ENCODE peak calls at places on chromosomes 1 and 21, in ten cellular contexts. E is foreskin fibroblast, A is thoracic aorta, L is mucosa of descending colon, Y is H1, W is osteoblast, S is spleen, X is dorsolateral prefrontal cortex, M is BJ, U is mesenchymal stem cell. F is an unnamed sample.

GRCh38 chr1:228089520-228090380 is 7.2 kb downstream of the ARF1 start:
- DNase-seq in E (no peak), A (no peak), L (no peak), Y (no peak), W (no peak), S (peak), X (no peak), M (no peak), U (no peak), F (no peak)

GRCh38 chr1:233081686-233082085 is 131.3 kb downstream of the NTPCR start:
- DNase-seq in E (peak), A (no peak), L (no peak), Y (no peak), W (no peak), S (no peak), X (no peak), M (no peak), U (peak), F (peak)

GRCh38 chr1:66981679-66982078 is 56.9 kb downstream of the MIER1 start:
- DNase-seq in E (no peak), A (no peak), L (no peak), Y (no peak), W (no peak), S (no peak), X (peak), M (no peak), U (peak), F (peak)

GRCh38 chr1:8343464-8344001 is 25.6 kb downstream of the SLC45A1 start:
- DNase-seq in E (peak), A (peak), L (no peak), Y (no peak), W (peak), S (peak), X (no peak), M (peak), U (peak), F (peak)

GRCh38 chr1:70385477-70385876 is 25.6 kb upstream of the CTH start:
- DNase-seq in E (no peak), A (no peak), L (no peak), Y (no peak), W (no peak), S (no peak), X (no peak), M (no peak), U (no peak), F (no peak)

GRCh38 chr1:248837045-248837793 is 805 bp upstream of the ZNF672 start:
- DNase-seq in E (no peak), A (no peak), L (no peak), Y (no peak), W (peak), S (no peak), X (no peak), M (no peak), U (no peak), F (no peak)

GRCh38 chr1:65069186-65069585 is 78.8 kb upstream of the AK4 start:
- DNase-seq in E (no peak), A (no peak), L (peak), Y (no peak), W (no peak), S (peak), X (no peak), M (no peak), U (no peak), F (no peak)

GRCh38 chr1:75797606-75798216 is 1.0 kb downstream of the MSH4 start:
- DNase-seq in E (no peak), A (no peak), L (no peak), Y (no peak), W (peak), S (no peak), X (no peak), M (no peak), U (no peak), F (no peak)

GRCh38 chr1:61184035-61184713 is 101.8 kb downstream of the NFIA start:
- DNase-seq in E (peak), A (peak), L (peak), Y (no peak), W (peak), S (peak), X (peak), M (no peak), U (no peak), F (peak)

GRCh38 chr1:147129116-147129873 is 43.0 kb downstream of the PRKAB2 start:
- DNase-seq in E (no peak), A (no peak), L (no peak), Y (no peak), W (peak), S (no peak), X (no peak), M (no peak), U (no peak), F (no peak)

GRCh38 chr1:62725255-62725654 is 37.1 kb upstream of the DOCK7 start:
- DNase-seq in E (peak), A (no peak), L (no peak), Y (no peak), W (peak), S (no peak), X (peak), M (peak), U (no peak), F (peak)

GRCh38 chr1:61253059-61253735 is 170.8 kb downstream of the NFIA start:
- DNase-seq in E (peak), A (no peak), L (no peak), Y (no peak), W (no peak), S (no peak), X (peak), M (no peak), U (peak), F (peak)

GRCh38 chr1:234315091-234315541 is 58.1 kb upstream of the COA6 start:
- DNase-seq in E (peak), A (no peak), L (no peak), Y (no peak), W (peak), S (no peak), X (no peak), M (no peak), U (peak), F (peak)

GRCh38 chr1:55375617-55376258 is 160.6 kb upstream of the USP24 start:
- DNase-seq in E (peak), A (no peak), L (no peak), Y (no peak), W (no peak), S (no peak), X (peak), M (no peak), U (peak), F (peak)

GRCh38 chr1:15802234-15802965 is 5.0 kb downstream of the UQCRHL start:
- DNase-seq in E (no peak), A (no peak), L (no peak), Y (no peak), W (peak), S (no peak), X (no peak), M (no peak), U (no peak), F (peak)

GRCh38 chr21:37380349-37381323 is 14.1 kb downstream of the DYRK1A start:
- DNase-seq in E (no peak), A (no peak), L (no peak), Y (no peak), W (no peak), S (no peak), X (no peak), M (no peak), U (no peak), F (no peak)

GRCh38 chr1:151720974-151721787 is at the start of gene RIIAD1:
- DNase-seq in E (no peak), A (no peak), L (peak), Y (no peak), W (peak), S (peak), X (no peak), M (no peak), U (peak), F (peak)

GRCh38 chr1:53572061-53572801 is 113.0 kb downstream of the DMRTB1 start:
- DNase-seq in E (peak), A (no peak), L (no peak), Y (no peak), W (peak), S (peak), X (peak), M (no peak), U (peak), F (peak)

GRCh38 chr21:34544032-34544496 is 32.1 kb upstream of the KCNE1 start:
- DNase-seq in E (peak), A (no peak), L (no peak), Y (peak), W (peak), S (no peak), X (peak), M (no peak), U (peak), F (peak)

GRCh38 chr1:64392109-64392508 is 77.8 kb upstream of the CACHD1 start:
- DNase-seq in E (no peak), A (no peak), L (no peak), Y (no peak), W (no peak), S (no peak), X (no peak), M (no peak), U (no peak), F (no peak)

GRCh38 chr1:52203935-52204625 is 62.2 kb downstream of the ZFYVE9 start:
- DNase-seq in E (no peak), A (no peak), L (no peak), Y (no peak), W (no peak), S (no peak), X (no peak), M (no peak), U (no peak), F (no peak)

GRCh38 chr1:55071477-55071876 is 32.1 kb downstream of the PCSK9 start:
- DNase-seq in E (peak), A (no peak), L (no peak), Y (peak), W (peak), S (no peak), X (no peak), M (no peak), U (peak), F (peak)

GRCh38 chr1:219459321-219460105 is 153.4 kb downstream of the ZC3H11B start:
- DNase-seq in E (no peak), A (no peak), L (no peak), Y (no peak), W (no peak), S (no peak), X (no peak), M (no peak), U (peak), F (no peak)

GRCh38 chr1:6347641-6348487 is 45.7 kb downstream of the ACOT7 start:
- DNase-seq in E (no peak), A (no peak), L (no peak), Y (no peak), W (peak), S (peak), X (no peak), M (no peak), U (peak), F (peak)

GRCh38 chr21:33265664-33266049 is 510 bp upstream of the IL10RB start:
- DNase-seq in E (peak), A (no peak), L (peak), Y (no peak), W (no peak), S (peak), X (peak), M (no peak), U (peak), F (peak)

GRCh38 chr21:15066231-15066577 is 1.4 kb upstream of the NRIP1 start:
- DNase-seq in E (no peak), A (no peak), L (no peak), Y (no peak), W (no peak), S (no peak), X (no peak), M (no peak), U (no peak), F (no peak)

GRCh38 chr1:6342031-6342430 is 51.5 kb downstream of the ACOT7 start:
- DNase-seq in E (no peak), A (no peak), L (no peak), Y (no peak), W (peak), S (no peak), X (no peak), M (no peak), U (no peak), F (peak)

GRCh38 chr21:45544449-45545235 is 2.4 kb upstream of the SLC19A1 start:
- DNase-seq in E (no peak), A (no peak), L (no peak), Y (no peak), W (peak), S (peak), X (peak), M (no peak), U (no peak), F (no peak)

GRCh38 chr1:172393354-172393753 is 27.1 kb upstream of the C1orf105 start:
- DNase-seq in E (no peak), A (no peak), L (no peak), Y (no peak), W (no peak), S (no peak), X (no peak), M (no peak), U (no peak), F (no peak)

GRCh38 chr1:230077011-230077410 is 10.0 kb downstream of the GALNT2 start:
- DNase-seq in E (no peak), A (no peak), L (no peak), Y (no peak), W (no peak), S (no peak), X (no peak), M (no peak), U (no peak), F (no peak)

GRCh38 chr1:225923381-225923691 is 714 bp downstream of the PYCR2 start:
- DNase-seq in E (no peak), A (no peak), L (no peak), Y (no peak), W (no peak), S (peak), X (no peak), M (no peak), U (no peak), F (no peak)

GRCh38 chr1:200301152-200301551 is 108.7 kb downstream of the ZNF281 start:
- DNase-seq in E (no peak), A (no peak), L (no peak), Y (no peak), W (no peak), S (no peak), X (no peak), M (no peak), U (no peak), F (no peak)

GRCh38 chr1:174198192-174198591 is 38.9 kb downstream of the RABGAP1L start:
- DNase-seq in E (no peak), A (no peak), L (no peak), Y (no peak), W (no peak), S (no peak), X (no peak), M (no peak), U (no peak), F (no peak)

GRCh38 chr1:174197088-174197487 is 37.8 kb downstream of the RABGAP1L start:
- DNase-seq in E (no peak), A (no peak), L (no peak), Y (no peak), W (no peak), S (no peak), X (no peak), M (no peak), U (no peak), F (no peak)

GRCh38 chr1:174200746-174201145 is 41.4 kb downstream of the RABGAP1L start:
- DNase-seq in E (no peak), A (no peak), L (no peak), Y (no peak), W (no peak), S (no peak), X (no peak), M (no peak), U (no peak), F (no peak)

GRCh38 chr1:174194451-174194850 is 35.1 kb downstream of the RABGAP1L start:
- DNase-seq in E (no peak), A (no peak), L (no peak), Y (no peak), W (no peak), S (no peak), X (no peak), M (no peak), U (no peak), F (no peak)

GRCh38 chr1:174197547-174197946 is 38.2 kb downstream of the RABGAP1L start:
- DNase-seq in E (no peak), A (no peak), L (no peak), Y (no peak), W (no peak), S (no peak), X (no peak), M (no peak), U (no peak), F (no peak)
- H3K4me3 ChIP-seq in E (no peak), A (no peak), L (no peak), Y (no peak), W (no peak), S (no peak), X (no peak), M (no peak), U (no peak), F (no peak)

GRCh38 chr1:110872366-110872744 is 593 bp upstream of the CD53 start:
- DNase-seq in E (no peak), A (no peak), L (no peak), Y (no peak), W (no peak), S (no peak), X (no peak), M (no peak), U (no peak), F (no peak)
- H3K4me3 ChIP-seq in E (no peak), A (peak), L (no peak), Y (no peak), W (no peak), S (no peak), X (no peak), M (no peak), U (no peak), F (no peak)

GRCh38 chr1:186829679-186830587 is 1.2 kb downstream of the PLA2G4A start:
- DNase-seq in E (no peak), A (no peak), L (no peak), Y (no peak), W (peak), S (no peak), X (no peak), M (no peak), U (no peak), F (no peak)
- H3K4me3 ChIP-seq in E (peak), A (peak), L (no peak), Y (no peak), W (peak), S (no peak), X (no peak), M (no peak), U (peak), F (peak)

DNA sequence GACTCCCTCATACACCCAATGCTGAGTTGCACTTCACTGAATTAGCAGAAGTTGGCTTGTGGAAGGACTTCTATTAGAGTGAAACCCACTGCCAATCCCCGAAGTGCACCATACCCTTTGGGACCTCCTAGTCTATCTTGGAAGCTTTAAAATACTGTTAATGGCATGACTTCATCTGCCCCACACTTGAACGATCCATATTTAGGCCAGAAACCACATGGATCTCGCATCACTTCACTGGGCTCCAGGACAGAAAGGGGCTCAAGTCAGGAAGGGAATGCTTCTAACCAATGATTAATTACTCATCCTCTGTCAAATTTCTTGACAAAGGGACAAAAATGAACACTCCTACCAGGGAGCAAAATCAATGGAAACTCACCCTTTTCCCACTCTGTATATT is 69.1 kb downstream of the BCAR3 start:
- DNase-seq in E (no peak), A (no peak), L (no peak), Y (no peak), W (no peak), S (no peak), X (no peak), M (no peak), U (no peak), F (no peak)
- H3K4me3 ChIP-seq in E (no peak), A (peak), L (no peak), Y (no peak), W (no peak), S (no peak), X (no peak), M (no peak), U (no peak), F (no peak)

GRCh38 chr1:156489166-156489934 is 11.2 kb downstream of the MEF2D start:
- DNase-seq in E (no peak), A (no peak), L (peak), Y (no peak), W (peak), S (no peak), X (peak), M (no peak), U (peak), F (no peak)
- H3K4me3 ChIP-seq in E (no peak), A (peak), L (no peak), Y (no peak), W (peak), S (no peak), X (no peak), M (no peak), U (no peak), F (no peak)

GRCh38 chr1:27526569-27527222 is 36.7 kb upstream of the WASF2 start:
- DNase-seq in E (no peak), A (no peak), L (no peak), Y (no peak), W (peak), S (no peak), X (no peak), M (no peak), U (peak), F (no peak)

GRCh38 chr1:27527223-27527856 is 37.4 kb upstream of the WASF2 start:
- DNase-seq in E (peak), A (no peak), L (peak), Y (peak), W (peak), S (no peak), X (peak), M (no peak), U (peak), F (peak)

GRCh38 chr1:27527857-27528700 is 38.1 kb upstream of the WASF2 start:
- DNase-seq in E (no peak), A (no peak), L (peak), Y (no peak), W (peak), S (peak), X (peak), M (no peak), U (no peak), F (no peak)

GRCh38 chr1:27523666-27524020 is 33.7 kb upstream of the WASF2 start:
- DNase-seq in E (no peak), A (no peak), L (no peak), Y (no peak), W (no peak), S (no peak), X (no peak), M (no peak), U (no peak), F (no peak)

GRCh38 chr1:27525296-27526271 is 35.6 kb upstream of the WASF2 start:
- DNase-seq in E (peak), A (no peak), L (peak), Y (no peak), W (peak), S (peak), X (no peak), M (no peak), U (peak), F (peak)
- H3K4me3 ChIP-seq in E (peak), A (peak), L (no peak), Y (no peak), W (no peak), S (no peak), X (no peak), M (no peak), U (peak), F (peak)

GRCh38 chr1:19079983-19080472 is 123.6 kb upstream of the IFFO2 start:
- DNase-seq in E (no peak), A (no peak), L (no peak), Y (no peak), W (no peak), S (no peak), X (no peak), M (no peak), U (no peak), F (no peak)
- H3K4me3 ChIP-seq in E (no peak), A (no peak), L (no peak), Y (no peak), W (no peak), S (no peak), X (no peak), M (no peak), U (no peak), F (no peak)

GRCh38 chr21:39209334-39209688 is 26.1 kb upstream of the PSMG1 start:
- DNase-seq in E (no peak), A (no peak), L (no peak), Y (no peak), W (no peak), S (no peak), X (no peak), M (no peak), U (no peak), F (no peak)

GRCh38 chr21:39208624-39209333 is 25.5 kb upstream of the PSMG1 start:
- DNase-seq in E (no peak), A (no peak), L (no peak), Y (no peak), W (no peak), S (no peak), X (no peak), M (no peak), U (peak), F (peak)

DNA sequence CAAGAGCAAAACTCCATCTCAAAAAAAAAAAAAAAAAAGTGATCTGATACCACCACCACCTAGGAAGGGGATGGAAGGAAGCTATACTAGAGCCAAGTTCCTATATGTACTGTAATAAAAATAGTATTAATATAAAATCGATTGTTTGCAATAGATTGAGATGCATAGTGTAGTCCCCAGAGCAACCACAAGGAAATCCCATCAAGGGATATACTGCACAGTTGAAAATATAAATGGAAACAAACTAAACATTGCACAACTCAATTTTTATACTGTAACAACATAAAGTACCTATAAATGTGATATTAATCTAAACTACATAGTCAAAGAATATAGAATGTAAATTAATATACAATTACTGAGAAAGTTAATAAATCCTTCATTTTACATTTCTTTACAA is 20.9 kb upstream of the PSMG1 start:
- DNase-seq in E (no peak), A (no peak), L (no peak), Y (no peak), W (no peak), S (no peak), X (no peak), M (no peak), U (no peak), F (no peak)
- H3K4me3 ChIP-seq in E (no peak), A (no peak), L (no peak), Y (no peak), W (no peak), S (no peak), X (no peak), M (no peak), U (no peak), F (no peak)

GRCh38 chr1:183808296-183809027 is 3.5 kb downstream of the RGL1 start:
- DNase-seq in E (no peak), A (no peak), L (no peak), Y (no peak), W (no peak), S (no peak), X (no peak), M (no peak), U (peak), F (no peak)
- H3K4me3 ChIP-seq in E (no peak), A (peak), L (no peak), Y (no peak), W (no peak), S (no peak), X (peak), M (no peak), U (peak), F (no peak)

F was measured in choroid plexus epithelial cell.